ENCODE peak calls at places on chromosomes 12 and 14, in four cellular contexts. One of them, this sample, is unnamed.

GRCh38 chr12:5965950-5966383 is 20.9 kb upstream of the ANO2 start:
- DNase-seq in choroid plexus epithelial cell: peak; percentile 57
- DNase-seq in dorsolateral prefrontal cortex: peak; percentile 46
- DNase-seq in body of pancreas: peak; percentile 64
- DNase-seq in this sample: no peak

GRCh38 chr12:92621833-92622232 is 81.0 kb upstream of the PLEKHG7 start:
- DNase-seq in choroid plexus epithelial cell: no peak
- DNase-seq in dorsolateral prefrontal cortex: no peak
- DNase-seq in body of pancreas: no peak
- DNase-seq in this sample: no peak

GRCh38 chr14:99774526-99775307 is 18.5 kb upstream of the EML1 start:
- DNase-seq in body of pancreas: peak; percentile 46
- DNase-seq in choroid plexus epithelial cell: peak; percentile 70
- DNase-seq in dorsolateral prefrontal cortex: peak; percentile 79
- DNase-seq in this sample: no peak

GRCh38 chr14:48665077-48665784 is 920.9 kb downstream of the RPS29 start:
- DNase-seq in choroid plexus epithelial cell: peak; percentile 0
- DNase-seq in body of pancreas: no peak
- DNase-seq in dorsolateral prefrontal cortex: no peak
- DNase-seq in this sample: no peak

GRCh38 chr14:73755434-73756014 is 41.3 kb upstream of the PNMA1 start:
- DNase-seq in body of pancreas: peak; percentile 62
- DNase-seq in dorsolateral prefrontal cortex: no peak
- DNase-seq in choroid plexus epithelial cell: no peak
- DNase-seq in this sample: no peak

GRCh38 chr12:113089839-113090238 is 33.3 kb downstream of the DTX1 start:
- DNase-seq in body of pancreas: no peak
- DNase-seq in choroid plexus epithelial cell: no peak
- DNase-seq in dorsolateral prefrontal cortex: no peak
- DNase-seq in this sample: no peak

GRCh38 chr14:104151546-104152245 is 13.3 kb downstream of the KIF26A start:
- DNase-seq in dorsolateral prefrontal cortex: no peak
- DNase-seq in choroid plexus epithelial cell: no peak
- DNase-seq in body of pancreas: peak; percentile 80
- DNase-seq in this sample: no peak

GRCh38 chr14:89549381-89550102 is 132.5 kb upstream of the FOXN3 start:
- DNase-seq in body of pancreas: no peak
- DNase-seq in choroid plexus epithelial cell: no peak
- DNase-seq in dorsolateral prefrontal cortex: no peak
- DNase-seq in this sample: no peak

GRCh38 chr12:114916124-114916523 is 232.1 kb upstream of the TBX3 start:
- DNase-seq in choroid plexus epithelial cell: peak; percentile 50
- DNase-seq in dorsolateral prefrontal cortex: no peak
- DNase-seq in body of pancreas: no peak
- DNase-seq in this sample: no peak

GRCh38 chr14:38947343-38947742 is 155.7 kb downstream of the SEC23A start:
- DNase-seq in dorsolateral prefrontal cortex: no peak
- DNase-seq in body of pancreas: no peak
- DNase-seq in choroid plexus epithelial cell: no peak
- DNase-seq in this sample: no peak

GRCh38 chr12:128961308-128961923 is 108.1 kb downstream of the GLT1D1 start:
- DNase-seq in choroid plexus epithelial cell: no peak
- DNase-seq in body of pancreas: no peak
- DNase-seq in dorsolateral prefrontal cortex: no peak
- DNase-seq in this sample: no peak

GRCh38 chr12:219891-220352 is 6.0 kb upstream of the SLC6A12 start:
- DNase-seq in body of pancreas: peak; percentile 89
- DNase-seq in choroid plexus epithelial cell: peak; percentile 68
- DNase-seq in dorsolateral prefrontal cortex: peak; percentile 81
- DNase-seq in this sample: no peak

GRCh38 chr12:130863298-130863697 is 8.6 kb upstream of the RAN start:
- DNase-seq in dorsolateral prefrontal cortex: no peak
- DNase-seq in choroid plexus epithelial cell: no peak
- DNase-seq in body of pancreas: no peak
- DNase-seq in this sample: no peak

GRCh38 chr14:50000215-50001145 is 107.6 kb downstream of the ARF6 start:
- DNase-seq in choroid plexus epithelial cell: peak; percentile 97
- DNase-seq in body of pancreas: peak; percentile 45
- DNase-seq in dorsolateral prefrontal cortex: no peak
- DNase-seq in this sample: no peak

GRCh38 chr14:64465856-64466554 is 706 bp downstream of the AKAP5 start:
- DNase-seq in dorsolateral prefrontal cortex: no peak
- DNase-seq in choroid plexus epithelial cell: peak; percentile 49
- DNase-seq in body of pancreas: peak; percentile 30
- DNase-seq in this sample: no peak

GRCh38 chr12:46933947-46934346 is 108.2 kb upstream of the SLC38A4 start:
- DNase-seq in dorsolateral prefrontal cortex: no peak
- DNase-seq in choroid plexus epithelial cell: peak; percentile 84
- DNase-seq in body of pancreas: no peak
- DNase-seq in this sample: no peak

GRCh38 chr12:29365091-29365490 is 15.9 kb downstream of the ERGIC2 start:
- DNase-seq in body of pancreas: no peak
- DNase-seq in choroid plexus epithelial cell: no peak
- DNase-seq in dorsolateral prefrontal cortex: no peak
- DNase-seq in this sample: no peak

GRCh38 chr14:73786942-73787759 is 64.5 kb upstream of the PTGR2 start:
- DNase-seq in body of pancreas: peak; percentile 80
- DNase-seq in choroid plexus epithelial cell: peak; percentile 37
- DNase-seq in dorsolateral prefrontal cortex: peak; percentile 64
- DNase-seq in this sample: no peak

GRCh38 chr12:25690996-25691864 is 138.1 kb upstream of the LMNTD1 start:
- DNase-seq in choroid plexus epithelial cell: no peak
- DNase-seq in body of pancreas: no peak
- DNase-seq in dorsolateral prefrontal cortex: no peak
- DNase-seq in this sample: no peak

GRCh38 chr14:29724991-29725390 is 202.7 kb downstream of the PRKD1 start:
- DNase-seq in dorsolateral prefrontal cortex: no peak
- DNase-seq in choroid plexus epithelial cell: peak; percentile 74
- DNase-seq in body of pancreas: peak; percentile 69
- DNase-seq in this sample: no peak

GRCh38 chr12:53107122-53107521 is 3.8 kb downstream of the SOAT2 start:
- DNase-seq in dorsolateral prefrontal cortex: no peak
- DNase-seq in choroid plexus epithelial cell: no peak
- DNase-seq in body of pancreas: no peak
- DNase-seq in this sample: no peak

GRCh38 chr14:61562321-61563161 is 132.8 kb upstream of the HIF1A start:
- DNase-seq in dorsolateral prefrontal cortex: no peak
- DNase-seq in choroid plexus epithelial cell: peak; percentile 99
- DNase-seq in body of pancreas: peak; percentile 73
- DNase-seq in this sample: no peak

GRCh38 chr14:99733551-99734405 is 49.7 kb downstream of the CYP46A1 start:
- DNase-seq in body of pancreas: peak; percentile 22
- DNase-seq in dorsolateral prefrontal cortex: peak; percentile 44
- DNase-seq in choroid plexus epithelial cell: no peak
- DNase-seq in this sample: peak; percentile 81

GRCh38 chr12:5588231-5588995 is 156.5 kb downstream of the NTF3 start:
- DNase-seq in choroid plexus epithelial cell: no peak
- DNase-seq in body of pancreas: no peak
- DNase-seq in dorsolateral prefrontal cortex: no peak
- DNase-seq in this sample: no peak

GRCh38 chr12:71967176-71967575 is 28.5 kb downstream of the TPH2 start:
- DNase-seq in choroid plexus epithelial cell: no peak
- DNase-seq in dorsolateral prefrontal cortex: no peak
- DNase-seq in body of pancreas: no peak
- DNase-seq in this sample: no peak

GRCh38 chr12:15320881-15321280 is 1.4 kb upstream of the PTPRO start:
- DNase-seq in body of pancreas: no peak
- DNase-seq in dorsolateral prefrontal cortex: no peak
- DNase-seq in choroid plexus epithelial cell: no peak
- DNase-seq in this sample: no peak

DNA sequence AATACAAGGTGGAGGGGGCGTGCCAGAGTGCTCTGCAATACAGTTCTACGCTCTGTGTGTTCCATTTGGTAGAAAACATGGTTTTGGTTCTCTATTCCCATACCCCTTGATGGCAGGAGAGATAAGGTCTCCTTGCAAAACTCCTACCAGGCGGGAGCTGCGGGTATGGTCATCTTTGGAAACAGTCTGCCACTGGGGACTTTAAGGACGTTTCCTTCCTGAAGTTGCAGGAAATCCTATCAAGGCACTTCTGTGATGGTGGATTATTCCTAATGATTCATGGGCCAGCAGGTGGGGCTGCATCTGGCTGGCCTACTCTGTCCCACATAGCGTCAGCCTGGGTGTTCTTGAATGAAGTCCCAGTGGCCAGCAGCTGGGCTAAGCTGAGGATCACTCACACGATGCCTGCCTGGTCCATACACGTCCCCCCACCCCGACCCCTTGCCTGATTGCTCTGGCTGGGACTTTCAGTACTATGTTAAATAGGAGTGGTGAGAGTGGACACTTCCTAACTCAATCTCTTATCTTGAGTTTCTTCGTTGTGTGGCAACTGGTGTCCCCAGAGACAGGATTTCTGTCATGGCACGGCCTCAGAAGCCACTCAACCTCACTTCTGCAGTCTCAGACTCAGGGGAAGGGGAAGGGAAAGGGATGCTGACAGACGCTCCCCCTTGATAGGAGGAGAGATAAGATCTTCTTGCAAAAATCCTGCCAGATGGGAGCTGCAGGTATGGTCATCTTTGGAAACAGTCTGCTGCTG is 61.1 kb upstream of the FKBP4 start:
- DNase-seq in dorsolateral prefrontal cortex: no peak
- DNase-seq in choroid plexus epithelial cell: no peak
- DNase-seq in body of pancreas: no peak
- DNase-seq in this sample: no peak
- TF ChIP-seq CTCF in dorsolateral prefrontal cortex: no peak
- TF ChIP-seq CTCF in choroid plexus epithelial cell: peak; percentile 25
- TF ChIP-seq CTCF in body of pancreas: no peak
- TF ChIP-seq CTCF in this sample: no peak

DNA sequence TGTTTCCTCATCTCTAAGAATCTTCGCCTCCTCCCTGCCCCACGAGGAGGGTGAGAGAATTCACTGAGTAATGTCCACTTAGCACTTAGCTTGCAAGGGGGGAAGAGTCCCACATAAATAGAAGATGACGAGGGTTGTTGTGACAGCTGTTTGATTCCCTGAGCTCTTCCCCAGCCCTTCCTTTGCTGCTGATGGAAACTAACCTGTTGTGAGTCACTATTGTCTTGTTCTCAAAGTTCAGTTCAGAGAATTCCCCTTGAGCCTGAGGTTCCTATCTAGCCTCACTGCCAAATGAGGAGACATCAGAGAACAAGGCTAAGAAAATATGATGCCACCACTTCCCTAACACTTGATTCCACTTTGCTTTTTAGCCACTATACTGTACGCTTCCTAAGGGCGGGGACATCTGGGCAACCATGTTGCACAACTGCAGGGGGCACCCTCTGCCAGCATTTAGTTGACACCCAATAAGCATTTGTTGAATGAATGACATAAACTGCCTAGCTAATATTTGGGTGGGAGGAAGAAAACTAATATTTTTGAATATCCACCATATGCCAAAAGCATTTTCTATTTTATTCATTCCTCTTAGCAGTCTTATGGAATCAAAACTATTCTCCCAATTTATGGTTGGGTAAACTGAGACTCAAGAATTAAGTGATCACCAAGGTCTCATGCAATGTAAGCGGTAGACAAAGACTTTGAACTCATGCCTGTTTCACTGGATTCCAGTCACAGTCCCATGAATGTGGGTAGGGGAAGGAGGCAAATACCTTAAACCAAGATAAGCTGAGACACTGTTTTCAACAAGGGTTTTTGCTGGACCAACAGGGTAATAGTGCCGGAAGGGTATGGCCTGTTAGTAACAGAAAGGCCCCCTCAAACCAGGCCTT is 77.6 kb downstream of the ZFP36L1 start:
- DNase-seq in dorsolateral prefrontal cortex: no peak
- DNase-seq in body of pancreas: no peak
- DNase-seq in choroid plexus epithelial cell: peak; percentile 71
- DNase-seq in this sample: no peak
- TF ChIP-seq CTCF in dorsolateral prefrontal cortex: no peak
- TF ChIP-seq CTCF in body of pancreas: no peak
- TF ChIP-seq CTCF in choroid plexus epithelial cell: peak; percentile 8
- TF ChIP-seq CTCF in this sample: peak; percentile 40

GRCh38 chr12:94143444-94143843 is 4.9 kb upstream of the PLXNC1 start:
- DNase-seq in choroid plexus epithelial cell: no peak
- DNase-seq in dorsolateral prefrontal cortex: no peak
- DNase-seq in body of pancreas: no peak
- DNase-seq in this sample: no peak

GRCh38 chr12:94146166-94146565 is 2.2 kb upstream of the PLXNC1 start:
- DNase-seq in body of pancreas: no peak
- DNase-seq in dorsolateral prefrontal cortex: no peak
- DNase-seq in choroid plexus epithelial cell: no peak
- DNase-seq in this sample: no peak

GRCh38 chr12:94147991-94148840 is at the start of gene PLXNC1:
- DNase-seq in body of pancreas: peak; percentile 42
- DNase-seq in dorsolateral prefrontal cortex: peak; percentile 59
- DNase-seq in choroid plexus epithelial cell: peak; percentile 67
- DNase-seq in this sample: peak; percentile 93

GRCh38 chr12:94147377-94147990 is 893 bp upstream of the PLXNC1 start:
- DNase-seq in choroid plexus epithelial cell: no peak
- DNase-seq in body of pancreas: no peak
- DNase-seq in dorsolateral prefrontal cortex: no peak
- DNase-seq in this sample: no peak

GRCh38 chr12:94145231-94145979 is 3.0 kb upstream of the PLXNC1 start:
- DNase-seq in choroid plexus epithelial cell: peak; percentile 80
- DNase-seq in body of pancreas: no peak
- DNase-seq in dorsolateral prefrontal cortex: peak; percentile 61
- DNase-seq in this sample: no peak
- TF ChIP-seq CTCF in choroid plexus epithelial cell: peak; percentile 62
- TF ChIP-seq CTCF in body of pancreas: no peak
- TF ChIP-seq CTCF in dorsolateral prefrontal cortex: peak; percentile 10
- TF ChIP-seq CTCF in this sample: peak; percentile 82

GRCh38 chr12:124927325-124928094 is 13.1 kb upstream of the UBC start:
- DNase-seq in choroid plexus epithelial cell: peak; percentile 86
- DNase-seq in body of pancreas: peak; percentile 95
- DNase-seq in dorsolateral prefrontal cortex: peak; percentile 93
- DNase-seq in this sample: no peak

GRCh38 chr12:124928095-124928911 is 13.9 kb upstream of the UBC start:
- DNase-seq in dorsolateral prefrontal cortex: no peak
- DNase-seq in choroid plexus epithelial cell: peak; percentile 91
- DNase-seq in body of pancreas: peak; percentile 74
- DNase-seq in this sample: no peak

GRCh38 chr12:124929649-124930419 is 15.4 kb upstream of the UBC start:
- DNase-seq in dorsolateral prefrontal cortex: no peak
- DNase-seq in choroid plexus epithelial cell: no peak
- DNase-seq in body of pancreas: no peak
- DNase-seq in this sample: no peak

GRCh38 chr12:124930576-124930975 is 16.1 kb upstream of the UBC start:
- DNase-seq in choroid plexus epithelial cell: no peak
- DNase-seq in dorsolateral prefrontal cortex: no peak
- DNase-seq in body of pancreas: no peak
- DNase-seq in this sample: no peak

DNA sequence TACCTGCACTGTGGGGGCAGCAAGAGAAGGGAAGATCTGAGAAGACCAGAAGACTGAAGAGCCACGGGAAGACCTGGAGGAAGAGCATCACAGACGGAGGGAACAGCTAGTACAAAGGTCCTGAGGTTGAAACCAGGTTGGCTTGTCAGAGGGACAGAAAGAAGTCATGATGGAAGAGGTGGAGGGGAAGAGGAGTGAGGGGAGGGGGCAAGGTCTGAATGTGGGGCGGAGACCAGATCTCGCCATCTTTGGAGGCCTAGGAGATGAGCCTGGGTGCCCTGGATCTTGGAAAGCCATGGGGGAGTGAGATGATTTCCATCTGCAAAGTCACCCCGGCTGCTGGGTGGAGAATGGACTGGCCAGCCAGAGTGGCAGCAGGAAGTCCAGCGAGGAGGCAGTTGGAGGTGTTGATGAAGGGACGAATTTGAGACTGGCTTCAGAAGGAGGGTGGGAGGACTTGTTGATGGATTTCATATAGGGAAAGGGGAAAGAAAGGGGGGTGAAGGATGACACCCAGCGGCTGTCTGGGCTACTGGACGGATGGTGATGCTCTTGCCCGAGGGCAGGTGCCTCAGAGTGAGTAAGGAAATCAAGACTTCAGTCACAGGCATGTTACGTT is 14.6 kb upstream of the UBC start:
- DNase-seq in body of pancreas: peak; percentile 2
- DNase-seq in choroid plexus epithelial cell: no peak
- DNase-seq in dorsolateral prefrontal cortex: no peak
- DNase-seq in this sample: no peak
- TF ChIP-seq CTCF in body of pancreas: no peak
- TF ChIP-seq CTCF in choroid plexus epithelial cell: no peak
- TF ChIP-seq CTCF in dorsolateral prefrontal cortex: no peak
- TF ChIP-seq CTCF in this sample: no peak